ENCODE peak calls at places on chromosomes 16 and 17, in five cellular contexts. B, P, H, C and R are unnamed samples.

GRCh38 chr16:75486014-75486404 is 9.2 kb downstream of the CHST6 start:
- DNase-seq in H (no peak), P (no peak), C (peak), B (no peak), R (no peak)

GRCh38 chr17:30600830-30601494 is 123.8 kb downstream of the GOSR1 start:
- DNase-seq in P (no peak), B (peak), H (peak), C (peak), R (no peak)

GRCh38 chr17:59533694-59534093 is 31.7 kb upstream of the DHX40 start:
- DNase-seq in B (no peak), H (no peak), P (no peak), C (no peak), R (no peak)

GRCh38 chr16:67490330-67491096 is 7.2 kb upstream of the AGRP start:
- DNase-seq in H (peak), C (peak), P (no peak), B (no peak), R (peak)

GRCh38 chr16:48497932-48498760 is 111.8 kb downstream of the N4BP1 start:
- DNase-seq in C (peak), P (peak), B (no peak), H (no peak), R (no peak)

GRCh38 chr17:64147110-64148016 is 17.4 kb upstream of the ERN1 start:
- DNase-seq in B (no peak), H (peak), C (no peak), P (no peak), R (no peak)

GRCh38 chr17:64377769-64378282 is 12.8 kb downstream of the PECAM1 start:
- DNase-seq in P (no peak), B (no peak), C (peak), H (no peak), R (no peak)

GRCh38 chr17:51797150-51797549 is 361.4 kb downstream of the CA10 start:
- DNase-seq in P (no peak), B (no peak), C (no peak), H (no peak), R (no peak)

GRCh38 chr16:74999208-74999682 is 421 bp downstream of the ZNRF1 start:
- DNase-seq in P (no peak), H (no peak), C (peak), B (peak), R (no peak)

GRCh38 chr17:18974407-18975149 is 22.6 kb downstream of the SLC5A10 start:
- DNase-seq in C (peak), H (no peak), P (no peak), B (no peak), R (no peak)

DNA sequence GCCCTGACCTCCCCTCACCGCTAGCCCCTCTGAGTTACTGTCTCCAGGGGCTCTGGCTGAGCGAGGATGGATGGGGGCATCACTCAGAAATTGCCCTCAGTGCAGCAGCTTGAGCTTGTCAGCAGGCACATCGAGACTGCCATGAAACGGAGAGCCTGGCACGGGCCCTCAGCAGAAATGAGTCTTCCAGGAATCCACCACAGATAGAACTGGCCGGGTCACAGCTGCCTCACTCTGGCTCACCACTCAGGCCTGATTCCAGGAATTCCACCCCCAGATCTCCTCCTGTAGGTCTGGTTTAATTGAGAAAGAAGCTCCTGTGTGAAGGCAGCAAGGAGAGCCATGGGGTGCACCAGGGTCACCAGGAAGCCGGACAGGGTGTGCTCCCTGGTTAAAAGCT is 85.5 kb downstream of the GSG1L start:
- DNase-seq in B (no peak), P (no peak), C (no peak), H (peak), R (no peak)
- TF ChIP-seq CTCF in B (no peak), P (no peak), C (no peak), H (no peak), R (no peak)

GRCh38 chr17:33950061-33950460 is 305.0 kb upstream of the CCL2 start:
- DNase-seq in H (no peak), C (no peak), B (no peak), P (no peak), R (no peak)

GRCh38 chr17:33949100-33949499 is 306.0 kb upstream of the CCL2 start:
- DNase-seq in P (no peak), H (peak), C (no peak), B (no peak), R (no peak)

GRCh38 chr17:33952425-33952824 is 302.7 kb upstream of the CCL2 start:
- DNase-seq in P (no peak), C (no peak), H (no peak), B (no peak), R (no peak)

GRCh38 chr17:33955461-33955860 is 299.6 kb upstream of the CCL2 start:
- DNase-seq in C (no peak), P (no peak), H (no peak), B (no peak), R (no peak)

GRCh38 chr17:33954597-33954996 is 300.5 kb upstream of the CCL2 start:
- DNase-seq in B (no peak), H (no peak), C (no peak), P (no peak), R (no peak)
- TF ChIP-seq CTCF in B (no peak), H (no peak), C (no peak), P (no peak), R (no peak)

GRCh38 chr16:72939247-72939646 is 108.7 kb downstream of the ZFHX3 start:
- DNase-seq in P (no peak), H (peak), C (peak), B (no peak), R (no peak)
- TF ChIP-seq CTCF in P (no peak), H (peak), C (peak), B (no peak), R (no peak)

DNA sequence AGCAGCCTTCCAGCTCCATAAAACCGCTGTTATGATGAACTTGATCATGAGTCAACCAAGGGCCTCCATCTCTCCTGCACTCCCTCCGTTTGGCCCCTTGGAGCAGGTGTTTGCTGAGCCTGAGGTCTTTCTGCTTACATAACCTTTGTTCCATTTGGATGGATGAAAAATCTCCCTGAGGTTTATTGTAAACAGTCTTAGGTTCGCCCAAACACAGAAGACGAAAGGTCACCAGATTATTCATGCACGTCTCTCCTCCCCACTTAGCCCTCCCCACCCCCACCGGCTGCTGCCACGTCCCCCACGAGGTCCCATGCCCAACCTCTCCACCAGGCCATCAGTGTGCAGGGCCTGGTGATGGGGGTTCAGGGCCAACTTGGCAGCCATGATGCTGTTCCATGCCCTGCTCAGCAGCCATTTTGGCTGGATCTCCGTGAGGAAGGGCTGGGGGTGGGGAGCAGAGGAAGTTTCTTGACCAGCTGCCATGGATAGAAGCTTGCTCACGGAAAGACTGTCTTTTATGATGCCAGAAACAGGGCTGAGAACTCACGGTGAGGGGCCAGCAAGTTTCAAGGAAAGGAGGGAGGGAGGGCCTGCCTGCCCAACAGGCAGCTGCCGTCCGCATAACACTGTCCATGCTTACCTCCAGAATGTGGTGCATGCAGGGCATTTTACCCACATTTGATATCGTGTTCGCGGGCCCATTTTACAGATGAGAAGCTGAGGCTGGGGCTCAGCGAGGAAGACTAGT is 47.8 kb upstream of the FOXF1 start:
- DNase-seq in P (no peak), B (no peak), H (no peak), C (no peak), R (no peak)
- TF ChIP-seq CTCF in P (no peak), B (no peak), H (no peak), C (no peak), R (no peak)

GRCh38 chr17:4362141-4362540 is 4.3 kb downstream of the UBE2G1 start:
- DNase-seq in P (no peak), H (no peak), B (no peak), C (peak), R (no peak)
- TF ChIP-seq CTCF in P (no peak), H (no peak), B (no peak), C (peak), R (no peak)

DNA sequence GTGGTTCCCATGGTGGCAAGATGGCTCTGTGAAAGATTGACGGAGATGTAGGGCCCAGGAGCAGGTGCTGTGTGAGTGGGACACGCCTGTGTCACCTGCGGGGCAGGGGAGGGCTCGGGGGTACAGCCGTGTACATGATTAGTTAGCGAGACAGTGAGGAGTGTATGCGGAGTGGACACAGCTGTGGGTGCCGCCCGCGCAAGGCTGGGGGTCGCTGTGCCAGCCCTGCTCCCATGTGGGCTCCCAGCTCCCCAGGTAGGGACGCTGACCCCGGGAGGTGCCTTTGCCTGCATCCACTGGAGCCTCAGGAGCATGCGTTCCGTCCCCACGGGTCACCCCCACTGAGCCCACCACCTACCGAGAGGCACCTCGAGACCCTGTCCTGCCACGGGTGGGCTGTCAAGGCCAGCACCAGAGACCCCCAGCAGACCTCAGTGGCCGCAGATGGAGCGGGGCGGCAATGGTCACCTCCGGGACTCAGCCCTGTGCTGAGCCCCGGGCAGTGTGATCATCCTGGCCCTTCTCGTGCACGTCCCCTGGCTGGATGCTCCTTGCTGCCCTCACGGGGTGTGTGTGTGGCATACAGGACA is 7.4 kb downstream of the CAPN15 start:
- DNase-seq in C (no peak), H (no peak), P (no peak), B (no peak), R (no peak)
- TF ChIP-seq CTCF in C (no peak), H (no peak), P (no peak), B (no peak), R (no peak)